ENCODE peak calls at places on chromosomes 5 and 9, in four cellular contexts. V is ovary, F is esophagus squamous epithelium, Y is breast epithelium. Z is an unnamed sample.

GRCh38 chr9:137970686-137971476 is 93.3 kb downstream of the CACNA1B start:
- DNase-seq in V (peak; percentile 12), F (no peak), Y (peak; percentile 44), Z (peak; percentile 44)

GRCh38 chr5:158431369-158432029 is 572.6 kb upstream of the CLINT1 start:
- DNase-seq in V (no peak), Y (no peak), F (no peak), Z (peak; percentile 71)

GRCh38 chr9:128383791-128384190 is 12.6 kb downstream of the URM1 start:
- DNase-seq in Y (no peak), F (no peak), V (no peak), Z (no peak)

GRCh38 chr5:43044181-43044914 is 4.2 kb upstream of the ANXA2R start:
- DNase-seq in Y (no peak), F (no peak), V (peak; percentile 45), Z (no peak)

GRCh38 chr9:88995205-88995604 is 3.9 kb downstream of the S1PR3 start:
- DNase-seq in Y (no peak), V (no peak), F (no peak), Z (no peak)

GRCh38 chr9:131402738-131403492 is 9.0 kb downstream of the PRRC2B start:
- DNase-seq in V (peak; percentile 83), F (no peak), Y (peak; percentile 89), Z (peak; percentile 96)

GRCh38 chr5:76199321-76200318 is 116.4 kb downstream of the SV2C start:
- DNase-seq in Y (no peak), F (no peak), V (no peak), Z (no peak)

GRCh38 chr9:114549677-114550330 is 37.8 kb upstream of the ATP6V1G1 start:
- DNase-seq in F (no peak), V (no peak), Y (no peak), Z (no peak)

GRCh38 chr9:99822096-99822595 is 461 bp downstream of the NR4A3 start:
- DNase-seq in Y (no peak), F (no peak), V (no peak), Z (no peak)

GRCh38 chr9:21674894-21675293 is 127.5 kb upstream of the MTAP start:
- DNase-seq in Y (no peak), F (no peak), V (no peak), Z (no peak)

GRCh38 chr5:38046093-38046492 is 206.3 kb upstream of the GDNF start:
- DNase-seq in Y (no peak), F (no peak), V (no peak), Z (no peak)

GRCh38 chr5:139105621-139106071 is 92.5 kb downstream of the SIL1 start:
- DNase-seq in V (no peak), Y (no peak), F (no peak), Z (no peak)

GRCh38 chr5:10133830-10134229 is 115.9 kb downstream of the ATPSCKMT start:
- DNase-seq in Y (no peak), V (no peak), F (no peak), Z (no peak)

GRCh38 chr5:133487093-133487492 is 125.2 kb downstream of the FSTL4 start:
- DNase-seq in F (no peak), V (no peak), Y (no peak), Z (no peak)

GRCh38 chr9:85941966-85942912 is 1.3 kb downstream of the NAA35 start:
- DNase-seq in V (no peak), F (no peak), Y (no peak), Z (no peak)

GRCh38 chr5:114377050-114377844 is 15.4 kb downstream of the KCNN2 start:
- DNase-seq in F (no peak), V (no peak), Y (no peak), Z (no peak)

GRCh38 chr9:90838761-90839160 is 37.1 kb downstream of the SYK start:
- DNase-seq in F (no peak), V (no peak), Y (no peak), Z (no peak)

GRCh38 chr5:163809480-163809879 is 304.1 kb downstream of the MAT2B start:
- DNase-seq in V (no peak), Y (no peak), F (no peak), Z (no peak)

GRCh38 chr9:98049668-98050067 is 6.9 kb upstream of the NANS start:
- DNase-seq in F (no peak), Y (no peak), V (no peak), Z (no peak)

GRCh38 chr9:108921200-108921599 is 12.7 kb downstream of the ELP1 start:
- DNase-seq in V (no peak), Y (no peak), F (no peak), Z (no peak)

GRCh38 chr9:37592108-37592951 is at the start of gene TOMM5:
- DNase-seq in F (peak; percentile 68), Y (peak; percentile 90), V (peak; percentile 93), Z (peak; percentile 96)

GRCh38 chr5:34674226-34674625 is 18.1 kb downstream of the RAI14 start:
- DNase-seq in V (no peak), F (no peak), Y (no peak), Z (no peak)

GRCh38 chr5:139131881-139132480 is 66.2 kb downstream of the SIL1 start:
- DNase-seq in F (no peak), V (no peak), Y (no peak), Z (no peak)

GRCh38 chr5:7244208-7244607 is 151.7 kb upstream of the ADCY2 start:
- DNase-seq in F (no peak), V (no peak), Y (no peak), Z (no peak)

GRCh38 chr9:122510502-122510901 is at the start of gene OR1J2:
- DNase-seq in Y (no peak), V (no peak), F (no peak), Z (no peak)

GRCh38 chr5:139997276-139997675 is 45.8 kb downstream of the NRG2 start:
- DNase-seq in F (no peak), Y (no peak), V (no peak), Z (no peak)

GRCh38 chr5:138180183-138180782 is 1.4 kb downstream of the KIF20A start:
- DNase-seq in V (no peak), F (no peak), Y (no peak), Z (no peak)

GRCh38 chr5:96896285-96896711 is 20.0 kb downstream of the ERAP2 start:
- DNase-seq in V (no peak), Y (no peak), F (no peak), Z (no peak)
- H3K36me3 ChIP-seq in V (no peaks in the 10 kb centered on the region), Y (no peaks in the 10 kb centered on the region), F (peaks cover 7% of the 10 kb centered on the region), Z (no peaks in the 10 kb centered on the region)

GRCh38 chr5:52693836-52694235 is 93.9 kb upstream of the ITGA1 start:
- DNase-seq in Y (no peak), F (no peak), V (no peak), Z (no peak)
- H3K36me3 ChIP-seq in Y (no peaks in the 10 kb centered on the region), F (no peaks in the 10 kb centered on the region), V (no peaks in the 10 kb centered on the region), Z (no peaks in the 10 kb centered on the region)

GRCh38 chr9:120904061-120904998 is 22.3 kb downstream of the TRAF1 start:
- DNase-seq in Y (no peak), V (no peak), F (no peak), Z (no peak)

GRCh38 chr9:120902286-120902685 is 24.3 kb downstream of the TRAF1 start:
- DNase-seq in V (no peak), Y (no peak), F (no peak), Z (no peak)

GRCh38 chr9:120902824-120903608 is 23.6 kb downstream of the TRAF1 start:
- DNase-seq in V (no peak), F (no peak), Y (no peak), Z (no peak)

GRCh38 chr9:120904999-120905793 is 21.4 kb downstream of the TRAF1 start:
- DNase-seq in F (no peak), V (no peak), Y (no peak), Z (no peak)

DNA sequence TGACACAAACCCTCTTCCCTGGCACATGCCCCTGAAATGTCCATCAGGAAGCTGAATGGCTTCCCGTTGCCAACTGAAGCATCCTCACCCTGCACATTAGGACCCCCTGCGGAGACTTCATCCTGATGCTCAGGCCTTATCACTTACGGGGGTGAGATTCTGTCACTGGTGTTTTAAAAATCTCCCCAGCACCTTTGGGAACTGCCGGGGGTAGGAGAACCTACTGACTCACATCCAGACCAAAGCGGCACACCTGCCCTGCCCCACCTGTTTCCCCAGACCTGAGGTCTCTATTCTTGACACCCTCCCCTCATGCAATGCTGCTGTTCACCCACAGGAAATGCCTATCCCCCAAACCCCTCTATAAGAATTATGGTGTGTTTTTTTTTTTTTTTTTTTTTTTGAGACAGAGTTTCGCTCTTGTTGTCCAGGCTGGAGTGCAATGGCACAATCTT is 20.8 kb downstream of the TRAF1 start:
- DNase-seq in V (no peak), F (no peak), Y (no peak), Z (no peak)
- H3K36me3 ChIP-seq in V (no peaks in the 10 kb centered on the region), F (no peaks in the 10 kb centered on the region), Y (no peaks in the 10 kb centered on the region), Z (peaks cover under 1% of the 10 kb centered on the region)

GRCh38 chr5:178196413-178196812 is 7.9 kb upstream of the HNRNPAB start:
- DNase-seq in F (no peak), Y (peak; percentile 7), V (no peak), Z (no peak)
- H3K36me3 ChIP-seq in F (no peaks in the 10 kb centered on the region), Y (no peaks in the 10 kb centered on the region), V (no peaks in the 10 kb centered on the region), Z (no peaks in the 10 kb centered on the region)

DNA sequence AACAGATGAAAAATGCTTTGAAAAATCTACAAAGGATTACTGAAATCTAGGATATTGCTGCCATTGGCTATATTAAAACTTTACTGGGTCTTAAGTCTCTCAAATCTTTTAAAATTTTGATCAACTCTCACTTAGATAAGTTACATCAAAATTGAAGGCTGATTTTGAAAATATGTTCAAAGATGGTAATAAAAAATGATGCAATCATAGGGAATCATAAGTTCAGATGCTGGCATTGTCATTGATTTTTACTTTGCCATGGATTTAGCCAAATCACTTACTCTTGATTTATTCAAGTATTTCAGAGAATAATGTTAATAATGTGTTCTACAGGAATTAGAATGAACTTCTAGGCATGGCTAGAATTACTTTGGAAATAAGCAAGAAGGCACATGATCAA is 24.2 kb downstream of the LARS1 start:
- DNase-seq in Y (no peak), F (no peak), V (no peak), Z (no peak)
- H3K36me3 ChIP-seq in Y (peaks cover 14% of the 10 kb centered on the region), F (no peaks in the 10 kb centered on the region), V (no peaks in the 10 kb centered on the region), Z (peaks cover 99% of the 10 kb centered on the region)

Z was measured in sigmoid colon.